ENCODE peak calls at places on chromosome 9, in nine cellular contexts. W, K, R, B, Z, Y, J, V and G are unnamed samples.

GRCh38 chr9:112061152-112061740 is 113.9 kb downstream of the SUSD1 start:
- DNase-seq in W (peak; percentile 89), K (peak; percentile 96), R (peak; percentile 92), B (peak; percentile 44), Z (peak; percentile 63), Y (no peak), J (peak; percentile 74), V (peak; percentile 50), G (peak; percentile 98)

GRCh38 chr9:107770716-107771115 is 281.1 kb upstream of the KLF4 start:
- DNase-seq in W (no peak), K (no peak), R (no peak), B (no peak), Z (no peak), Y (no peak), J (no peak), V (no peak), G (no peak)

GRCh38 chr9:134885647-134886412 is 5.2 kb downstream of the FCN2 start:
- DNase-seq in W (no peak), K (no peak), R (no peak), B (no peak), Z (no peak), Y (no peak), J (no peak), V (no peak), G (no peak)

GRCh38 chr9:26856413-26857032 is 36.1 kb downstream of the CAAP1 start:
- DNase-seq in W (peak; percentile 50), K (peak; percentile 4), R (no peak), B (no peak), Z (no peak), Y (no peak), J (peak; percentile 61), V (peak; percentile 12), G (peak; percentile 62)

GRCh38 chr9:18776836-18777820 is 255.9 kb downstream of the SAXO1 start:
- DNase-seq in W (no peak), K (no peak), R (no peak), B (no peak), Z (no peak), Y (no peak), J (no peak), V (no peak), G (no peak)

GRCh38 chr9:72383978-72384709 is 19.1 kb upstream of the ZFAND5 start:
- DNase-seq in W (no peak), K (peak; percentile 84), R (peak; percentile 66), B (no peak), Z (no peak), Y (no peak), J (no peak), V (no peak), G (peak; percentile 87)

GRCh38 chr9:5579881-5580280 is 49.0 kb upstream of the RIC1 start:
- DNase-seq in W (no peak), K (peak; percentile 12), R (no peak), B (no peak), Z (no peak), Y (no peak), J (no peak), V (no peak), G (no peak)

GRCh38 chr9:33133186-33133585 is 34.0 kb downstream of the B4GALT1 start:
- DNase-seq in W (no peak), K (no peak), R (no peak), B (no peak), Z (peak; percentile 53), Y (no peak), J (no peak), V (no peak), G (peak; percentile 46)

GRCh38 chr9:2413196-2413840 is 208.3 kb upstream of the VLDLR start:
- DNase-seq in W (no peak), K (no peak), R (no peak), B (no peak), Z (no peak), Y (no peak), J (no peak), V (no peak), G (no peak)

GRCh38 chr9:109469646-109470358 is 28.3 kb downstream of the PTPN3 start:
- DNase-seq in W (peak; percentile 87), K (peak; percentile 69), R (peak; percentile 47), B (peak; percentile 60), Z (peak; percentile 61), Y (peak; percentile 44), J (peak; percentile 86), V (peak; percentile 66), G (peak; percentile 73)

GRCh38 chr9:33300546-33300945 is 10.2 kb downstream of the NFX1 start:
- DNase-seq in W (no peak), K (no peak), R (no peak), B (no peak), Z (peak; percentile 22), Y (no peak), J (no peak), V (no peak), G (peak; percentile 10)

GRCh38 chr9:36034911-36035490 is 1.7 kb upstream of the RECK start:
- DNase-seq in W (no peak), K (no peak), R (no peak), B (no peak), Z (no peak), Y (no peak), J (no peak), V (no peak), G (no peak)

GRCh38 chr9:36147441-36148175 is 11.1 kb downstream of the GLIPR2 start:
- DNase-seq in W (no peak), K (no peak), R (no peak), B (no peak), Z (no peak), Y (no peak), J (no peak), V (no peak), G (no peak)

GRCh38 chr9:38022995-38023394 is 46.0 kb downstream of the SHB start:
- DNase-seq in W (no peak), K (no peak), R (no peak), B (no peak), Z (no peak), Y (no peak), J (no peak), V (no peak), G (no peak)

DNA sequence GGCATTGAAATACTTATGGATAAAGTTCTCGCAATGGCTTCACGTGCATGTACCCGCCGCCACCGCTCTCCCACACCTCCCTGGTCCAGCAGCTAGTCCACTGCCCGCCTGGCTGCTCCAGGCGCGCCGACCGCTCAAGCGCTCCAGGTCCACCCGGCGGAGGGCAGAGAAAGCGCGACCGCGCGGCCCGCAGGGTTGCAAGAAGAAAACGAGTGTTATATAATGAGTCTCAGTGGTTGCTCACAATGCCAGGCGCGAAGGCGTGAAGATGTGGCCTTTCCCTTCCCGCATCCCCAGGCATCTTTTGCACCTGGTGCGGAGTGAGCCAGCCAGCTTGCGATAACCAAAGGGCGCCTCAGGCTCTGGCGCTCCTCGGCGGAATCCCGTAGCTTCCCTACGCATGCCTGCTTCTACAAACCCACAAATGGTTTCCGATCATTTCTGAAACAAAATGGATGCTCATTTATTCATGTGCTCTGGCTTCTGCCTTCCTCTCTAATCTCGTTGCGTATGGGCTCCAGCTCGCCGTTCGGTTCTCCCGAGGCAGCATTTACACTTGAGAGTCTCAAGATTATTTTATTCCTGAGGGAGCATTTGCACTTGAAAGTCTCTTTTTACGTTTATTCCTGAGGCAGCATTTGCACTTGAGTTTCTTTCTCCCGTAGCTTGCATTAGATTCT is 25.7 kb downstream of the CDKN2A start:
- DNase-seq in W (no peak), K (no peak), R (no peak), B (no peak), Z (no peak), Y (no peak), J (peak; percentile 26), V (peak; percentile 37), G (no peak)
- TF ChIP-seq CTCF in W (no peak), K (no peak), R (no peak), B (no peak), Z (no peak), Y (no peak), J (no peak), V (no peak), G (no peak)

GRCh38 chr9:96061293-96061987 is 185.9 kb downstream of the ERCC6L2 start:
- DNase-seq in W (peak; percentile 57), K (peak; percentile 24), R (no peak), B (peak; percentile 40), Z (no peak), Y (no peak), J (peak; percentile 65), V (no peak), G (peak; percentile 20)
- TF ChIP-seq CTCF in W (peak; percentile 14), K (peak; percentile 40), R (peak; percentile 45), B (peak; percentile 35), Z (peak; percentile 21), Y (peak; percentile 55), J (peak; percentile 50), V (no peak), G (peak; percentile 42)

GRCh38 chr9:81832571-81833285 is 95.5 kb upstream of the SPATA31D4 start:
- DNase-seq in W (no peak), K (no peak), R (no peak), B (no peak), Z (no peak), Y (no peak), J (no peak), V (no peak), G (no peak)

GRCh38 chr9:81827616-81828296 is 100.5 kb upstream of the SPATA31D4 start:
- DNase-seq in W (no peak), K (no peak), R (no peak), B (no peak), Z (no peak), Y (no peak), J (no peak), V (peak; percentile 21), G (no peak)

GRCh38 chr9:81829201-81829882 is 98.9 kb upstream of the SPATA31D4 start:
- DNase-seq in W (no peak), K (no peak), R (no peak), B (no peak), Z (no peak), Y (no peak), J (no peak), V (no peak), G (no peak)

GRCh38 chr9:81833563-81834345 is 94.5 kb upstream of the SPATA31D4 start:
- DNase-seq in W (no peak), K (no peak), R (no peak), B (no peak), Z (no peak), Y (no peak), J (no peak), V (no peak), G (no peak)
- TF ChIP-seq CTCF in W (no peak), K (no peak), R (no peak), B (no peak), Z (no peak), Y (no peak), J (no peak), V (no peak), G (no peak)

GRCh38 chr9:7841831-7842230 is 42.3 kb upstream of the DMAC1 start:
- DNase-seq in W (no peak), K (no peak), R (no peak), B (no peak), Z (no peak), Y (no peak), J (no peak), V (no peak), G (no peak)

GRCh38 chr9:7848498-7848897 is 48.9 kb upstream of the DMAC1 start:
- DNase-seq in W (no peak), K (no peak), R (no peak), B (no peak), Z (no peak), Y (no peak), J (no peak), V (no peak), G (no peak)

DNA sequence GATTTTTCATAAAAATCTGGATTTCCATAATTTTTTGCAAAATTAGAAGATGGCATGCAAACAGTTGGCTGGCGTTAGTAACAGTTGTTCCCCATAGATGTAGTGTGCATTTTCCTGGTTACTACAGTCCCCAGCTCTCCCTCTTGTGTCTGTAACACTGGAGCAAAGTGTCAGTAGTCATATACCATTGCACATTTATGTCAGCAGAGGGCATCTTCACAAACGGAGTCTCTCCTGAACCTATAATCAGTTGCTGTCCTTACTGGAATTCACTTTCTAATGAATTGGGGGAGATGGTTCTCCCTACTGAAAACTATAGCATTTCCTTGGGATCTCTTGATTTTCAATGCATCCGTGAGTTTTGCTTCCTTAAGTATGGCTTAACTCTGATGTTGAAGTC is 44.7 kb upstream of the DMAC1 start:
- DNase-seq in W (peak; percentile 70), K (no peak), R (no peak), B (no peak), Z (no peak), Y (no peak), J (peak; percentile 30), V (peak; percentile 39), G (no peak)
- TF ChIP-seq CTCF in W (peak; percentile 69), K (no peak), R (peak; percentile 25), B (peak; percentile 22), Z (no peak), Y (peak; percentile 62), J (peak; percentile 46), V (peak; percentile 69), G (no peak)